ENCODE peak calls at places on chromosome 19, in nine cellular contexts. I is IMR-90, K is prostate gland, E is cardiac muscle cell, U is A549, W is tibial nerve, Z is A673, M is dorsolateral prefrontal cortex, S is pancreas. P is an unnamed sample.

GRCh38 chr19:31676271-31677004 is 327.2 kb upstream of the TSHZ3 start:
- DNase-seq in I (no peak), K (no peak), E (peak), U (peak), W (no peak), Z (no peak), M (no peak), S (no peak), P (peak)

GRCh38 chr19:5018224-5019015 is 49.5 kb downstream of the KDM4B start:
- DNase-seq in I (peak), K (no peak), E (peak), U (no peak), W (no peak), Z (no peak), M (no peak), S (no peak), P (no peak)

GRCh38 chr19:5989388-5990074 is 11.6 kb upstream of the RANBP3 start:
- DNase-seq in I (no peak), K (no peak), E (no peak), U (no peak), W (no peak), Z (no peak), M (no peak), S (no peak), P (no peak)

GRCh38 chr19:51417107-51417806 is at the start of gene SIGLEC10:
- DNase-seq in I (no peak), K (no peak), E (peak), U (no peak), W (no peak), Z (no peak), M (no peak), S (no peak), P (no peak)

GRCh38 chr19:6890938-6891337 is 3.6 kb downstream of the ADGRE1 start:
- DNase-seq in I (no peak), K (no peak), E (no peak), U (no peak), W (no peak), Z (no peak), M (no peak), S (no peak), P (no peak)

GRCh38 chr19:4870025-4870700 is 2.7 kb upstream of the PLIN3 start:
- DNase-seq in I (peak), K (no peak), E (peak), U (peak), W (no peak), Z (peak), M (no peak), S (no peak), P (peak)

GRCh38 chr19:42175952-42176648 is 41.4 kb downstream of the DEDD2 start:
- DNase-seq in I (peak), K (peak), E (peak), U (peak), W (no peak), Z (no peak), M (peak), S (no peak), P (peak)

GRCh38 chr19:18591735-18592385 is 3.3 kb downstream of the REX1BD start:
- DNase-seq in I (no peak), K (no peak), E (no peak), U (no peak), W (no peak), Z (peak), M (no peak), S (no peak), P (no peak)

GRCh38 chr19:49347835-49348234 is 12.6 kb downstream of the CD37 start:
- DNase-seq in I (peak), K (no peak), E (peak), U (peak), W (no peak), Z (peak), M (no peak), S (no peak), P (peak)

GRCh38 chr19:8336072-8336569 is 6.9 kb downstream of the KANK3 start:
- DNase-seq in I (no peak), K (no peak), E (no peak), U (no peak), W (no peak), Z (no peak), M (no peak), S (no peak), P (no peak)

GRCh38 chr19:4014541-4015491 is 7.3 kb downstream of the PIAS4 start:
- DNase-seq in I (no peak), K (no peak), E (no peak), U (no peak), W (no peak), Z (no peak), M (peak), S (peak), P (no peak)

GRCh38 chr19:7924651-7925170 is 1.2 kb downstream of the CTXN1 start:
- DNase-seq in I (no peak), K (no peak), E (no peak), U (no peak), W (no peak), Z (no peak), M (no peak), S (no peak), P (no peak)

GRCh38 chr19:38564981-38565685 is 52.6 kb downstream of the MAP4K1 start:
- DNase-seq in I (no peak), K (no peak), E (peak), U (no peak), W (no peak), Z (no peak), M (no peak), S (no peak), P (no peak)

GRCh38 chr19:54481326-54481930 is 8.3 kb upstream of the CDC42EP5 start:
- DNase-seq in I (peak), K (no peak), E (peak), U (no peak), W (no peak), Z (peak), M (no peak), S (no peak), P (no peak)

GRCh38 chr19:20423381-20424207 is 142.0 kb downstream of the ZNF737 start:
- DNase-seq in I (peak), K (peak), E (peak), U (no peak), W (peak), Z (no peak), M (peak), S (peak), P (no peak)

GRCh38 chr19:51096473-51097165 is 11.6 kb downstream of the CTU1 start:
- DNase-seq in I (no peak), K (no peak), E (no peak), U (peak), W (no peak), Z (peak), M (no peak), S (no peak), P (no peak)

GRCh38 chr19:5342573-5343201 is 2.1 kb upstream of the PTPRS start:
- DNase-seq in I (no peak), K (no peak), E (no peak), U (no peak), W (no peak), Z (peak), M (no peak), S (no peak), P (no peak)

GRCh38 chr19:6414033-6414643 is 10.5 kb downstream of the KHSRP start:
- DNase-seq in I (no peak), K (no peak), E (no peak), U (no peak), W (no peak), Z (no peak), M (no peak), S (no peak), P (no peak)

GRCh38 chr19:6220385-6221191 is 59.2 kb downstream of the MLLT1 start:
- DNase-seq in I (peak), K (no peak), E (peak), U (no peak), W (peak), Z (no peak), M (peak), S (no peak), P (no peak)

GRCh38 chr19:42122691-42123607 is 9.3 kb downstream of the POU2F2 start:
- DNase-seq in I (no peak), K (no peak), E (no peak), U (no peak), W (no peak), Z (no peak), M (no peak), S (no peak), P (no peak)

GRCh38 chr19:47275866-47276461 is 1.3 kb downstream of the INAFM1 start:
- DNase-seq in I (peak), K (no peak), E (peak), U (no peak), W (no peak), Z (no peak), M (peak), S (no peak), P (no peak)

GRCh38 chr19:13905634-13906524 is at the start of the genes BRME1 and CC2D1A:
- DNase-seq in I (peak), K (peak), E (peak), U (peak), W (peak), Z (peak), M (peak), S (peak), P (peak)
- H3K27ac ChIP-seq in I (peak), K (peak), E (no peak), U (peak), W (no peak), Z (peak), M (peak), S (peak), P (peak)

DNA sequence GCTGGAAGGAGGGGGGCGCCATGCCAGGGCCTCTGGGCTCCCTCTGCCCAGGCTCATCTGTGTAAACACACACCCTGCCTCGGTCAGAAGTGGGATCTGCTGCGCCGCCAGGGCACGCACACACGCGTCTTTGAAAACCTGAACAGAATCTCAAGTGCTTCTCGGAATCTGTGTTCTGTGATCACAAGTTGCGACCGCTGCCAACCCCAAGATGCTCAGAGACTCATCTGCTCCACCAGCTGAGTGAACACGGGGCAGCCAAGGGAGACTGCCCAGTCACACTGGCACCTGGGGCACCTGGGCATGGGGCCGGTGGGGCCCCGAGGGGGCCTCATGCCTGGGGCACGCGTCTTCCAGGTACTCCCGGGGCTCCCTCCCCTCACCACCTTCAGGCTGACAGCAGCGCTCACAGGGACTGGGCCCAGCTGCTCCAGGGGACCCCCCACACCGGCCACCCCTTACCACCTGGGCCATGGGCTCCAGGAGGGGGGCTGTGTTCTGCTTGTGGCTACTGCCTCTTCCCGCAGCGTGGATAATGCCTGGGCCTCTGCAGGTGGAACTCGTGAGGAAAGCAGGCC is 59.0 kb downstream of the KLF2 start:
- DNase-seq in I (no peak), K (no peak), E (no peak), U (no peak), W (no peak), Z (no peak), M (no peak), S (no peak), P (no peak)
- TF ChIP-seq CTCF in I (no peak), K (no peak), E (peak), U (no peak), W (no peak), Z (no peak), M (no peak), S (no peak), P (no peak)

DNA sequence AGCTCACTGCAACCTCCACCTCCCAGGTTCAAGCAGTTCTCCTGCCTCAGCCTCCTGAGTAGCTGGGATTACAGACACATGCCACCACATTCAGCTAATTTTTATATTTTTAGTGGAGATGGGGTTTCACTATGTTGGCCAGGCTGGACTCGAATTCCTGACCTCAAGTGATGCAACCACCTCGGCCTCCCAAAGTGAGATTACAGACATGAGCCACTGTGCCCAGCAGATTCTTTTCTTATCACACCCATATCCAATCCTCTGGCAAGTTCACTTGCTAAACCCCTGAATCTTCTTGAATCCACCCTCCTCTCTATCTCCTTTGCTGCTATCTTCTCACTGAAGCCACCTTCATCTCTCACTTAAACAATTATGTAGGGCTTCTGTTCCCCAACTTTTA is 17.6 kb downstream of the TMEM143 start:
- DNase-seq in I (no peak), K (no peak), E (peak), U (no peak), W (no peak), Z (no peak), M (no peak), S (no peak), P (no peak)
- H3K27ac ChIP-seq in I (no peak), K (no peak), E (no peak), U (no peak), W (no peak), Z (no peak), M (no peak), S (no peak), P (no peak)

GRCh38 chr19:35474104-35474503 is 16.2 kb downstream of the KRTDAP start:
- DNase-seq in I (no peak), K (no peak), E (no peak), U (no peak), W (no peak), Z (no peak), M (no peak), S (no peak), P (no peak)

GRCh38 chr19:35483089-35483488 is 7.2 kb downstream of the KRTDAP start:
- DNase-seq in I (no peak), K (no peak), E (no peak), U (no peak), W (no peak), Z (no peak), M (no peak), S (no peak), P (no peak)

GRCh38 chr19:35476149-35476548 is 14.1 kb downstream of the KRTDAP start:
- DNase-seq in I (no peak), K (no peak), E (no peak), U (no peak), W (no peak), Z (no peak), M (no peak), S (no peak), P (no peak)

GRCh38 chr19:35478794-35479193 is 11.5 kb downstream of the KRTDAP start:
- DNase-seq in I (no peak), K (no peak), E (no peak), U (no peak), W (no peak), Z (no peak), M (no peak), S (no peak), P (no peak)

GRCh38 chr19:35479278-35479677 is 11.0 kb downstream of the KRTDAP start:
- DNase-seq in I (no peak), K (no peak), E (no peak), U (no peak), W (no peak), Z (peak), M (no peak), S (no peak), P (no peak)
- TF ChIP-seq CTCF in I (no peak), K (no peak), E (no peak), U (no peak), W (no peak), Z (peak), M (no peak), S (no peak), P (no peak)

DNA sequence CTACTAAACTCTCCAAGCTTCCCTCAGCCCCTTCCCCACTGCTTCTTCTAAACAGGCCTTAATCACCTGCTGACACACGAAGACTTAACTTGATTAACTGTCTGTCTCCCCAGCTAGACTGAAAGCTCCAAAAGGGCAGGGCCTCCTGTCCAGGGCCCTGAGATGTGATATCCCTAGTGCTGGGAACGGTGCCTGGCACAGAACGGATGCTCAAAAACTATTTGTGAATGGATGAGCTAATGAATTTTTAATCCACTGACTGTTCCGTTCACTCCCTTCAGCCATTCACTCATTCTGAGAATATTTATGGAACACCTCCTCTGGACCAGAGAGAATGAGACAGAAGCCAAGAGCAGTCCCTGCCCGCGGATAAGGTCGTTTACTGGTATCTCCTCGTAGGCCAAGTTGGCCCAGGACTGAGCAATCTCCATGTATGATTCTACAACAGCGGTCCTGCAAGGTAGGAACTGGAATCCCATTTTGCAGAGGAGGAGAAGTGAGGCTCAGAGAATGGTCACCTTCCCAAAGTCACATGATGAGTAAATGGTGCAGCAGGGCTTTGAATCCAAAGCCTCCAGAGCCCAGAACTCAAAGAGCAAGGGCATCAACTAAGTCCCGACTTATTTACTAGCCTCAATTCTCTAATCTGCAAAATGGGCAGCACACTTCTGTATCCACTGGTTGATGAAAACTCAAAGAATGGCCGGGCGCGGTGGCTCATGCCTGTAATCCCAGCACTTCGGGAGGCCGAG is 3.4 kb downstream of the DMWD start:
- DNase-seq in I (no peak), K (no peak), E (no peak), U (no peak), W (no peak), Z (no peak), M (no peak), S (no peak), P (no peak)
- H3K27ac ChIP-seq in I (no peak), K (no peak), E (no peak), U (no peak), W (no peak), Z (no peak), M (no peak), S (no peak), P (no peak)

GRCh38 chr19:40714519-40715299 is 2.0 kb downstream of the COQ8B start:
- DNase-seq in I (peak), K (peak), E (peak), U (peak), W (peak), Z (peak), M (peak), S (peak), P (peak)
- TF ChIP-seq CTCF in I (peak), K (peak), E (no peak), U (no peak), W (no peak), Z (no peak), M (no peak), S (no peak), P (no peak)

DNA sequence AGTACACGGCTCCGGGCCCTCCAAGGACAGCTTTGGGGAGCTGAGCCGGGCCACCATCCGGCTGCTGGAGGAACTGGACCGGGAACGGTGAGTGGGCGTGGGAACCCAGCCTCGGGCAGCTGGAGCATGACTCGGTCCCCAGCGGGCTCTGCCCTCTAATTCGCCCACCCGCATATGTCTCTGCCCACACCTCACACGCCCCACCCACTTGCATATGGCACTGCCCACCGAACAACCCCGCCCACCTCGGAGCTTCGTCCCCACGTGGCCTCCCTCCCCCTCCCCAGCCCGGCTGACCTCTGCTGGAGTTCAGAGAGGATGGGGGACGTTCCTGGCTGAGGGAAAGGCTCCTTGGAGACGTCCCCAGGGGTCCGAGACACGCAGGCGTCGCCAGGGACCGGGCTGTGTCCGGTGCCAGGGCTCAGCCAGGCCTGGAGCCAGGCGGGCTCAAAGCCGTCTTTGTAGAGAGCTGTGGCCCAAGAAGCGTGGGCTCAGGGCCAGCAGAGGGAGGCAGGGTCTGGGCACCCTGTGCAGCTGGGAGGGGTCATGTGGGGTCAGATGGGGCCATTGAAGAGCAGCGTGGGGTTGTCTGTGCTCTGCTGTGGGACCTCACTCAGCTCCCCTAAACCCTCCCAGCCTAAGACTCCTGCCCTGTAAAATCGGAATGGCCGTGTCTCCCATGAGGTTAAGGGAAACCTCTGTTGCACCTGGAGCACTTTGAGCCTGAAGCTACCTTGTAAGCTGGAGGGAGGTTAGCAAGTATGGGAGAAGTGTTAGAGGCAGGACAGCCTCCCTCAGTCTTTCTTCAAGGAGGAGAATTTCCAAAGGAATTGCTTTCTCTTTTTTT is 3.8 kb downstream of the APC2 start:
- DNase-seq in I (no peak), K (no peak), E (no peak), U (no peak), W (peak), Z (peak), M (peak), S (no peak), P (peak)
- H3K27ac ChIP-seq in I (no peak), K (no peak), E (no peak), U (no peak), W (no peak), Z (no peak), M (peak), S (no peak), P (peak)

DNA sequence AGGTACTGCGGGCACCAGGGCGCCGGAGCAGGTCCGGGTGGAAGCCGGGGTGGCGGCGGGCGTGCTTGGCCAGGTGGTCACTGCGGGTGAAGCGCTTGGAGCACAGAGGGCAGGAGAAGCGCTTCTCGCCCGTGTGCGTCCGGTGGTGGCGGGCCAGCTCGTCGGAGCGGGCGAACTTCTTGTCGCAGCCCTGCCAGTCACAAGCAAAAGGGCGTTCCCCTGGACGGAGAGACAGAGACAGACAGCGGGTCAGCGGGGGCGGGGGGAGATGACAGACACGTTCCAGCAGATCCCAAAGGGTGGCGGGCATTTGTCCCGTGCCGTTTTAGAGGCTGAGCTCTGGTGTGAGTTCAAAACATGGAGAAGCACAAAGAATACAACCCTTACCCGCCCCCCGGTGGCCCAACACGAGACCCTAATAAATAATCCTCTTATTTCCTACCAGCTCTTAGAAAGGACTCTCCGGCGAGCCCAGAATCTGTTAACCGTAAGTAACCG is 6.3 kb upstream of the REXO1 start:
- DNase-seq in I (no peak), K (peak), E (no peak), U (no peak), W (no peak), Z (no peak), M (no peak), S (no peak), P (peak)
- TF ChIP-seq CTCF in I (no peak), K (no peak), E (no peak), U (no peak), W (no peak), Z (no peak), M (no peak), S (no peak), P (no peak)

GRCh38 chr19:13023666-13024065 is 28.4 kb downstream of the NFIX start:
- DNase-seq in I (no peak), K (no peak), E (peak), U (no peak), W (no peak), Z (no peak), M (no peak), S (no peak), P (no peak)
- H3K27ac ChIP-seq in I (peak), K (peak), E (no peak), U (no peak), W (peak), Z (peak), M (peak), S (no peak), P (no peak)

P was measured in WERI-Rb-1.